ENCODE peak calls at places on chromosomes 6 and 20, in six cellular contexts. F is AG09309, V is fibroblast of lung, Y is BE2C, H is BJ, L is mucosa of descending colon. B is an unnamed sample.

GRCh38 chr20:57000441-57000968 is 265.9 kb downstream of the BMP7 start:
- DNase-seq in H (no peak), V (no peak), L (no peak), F (no peak), Y (no peak), B (no peak)

GRCh38 chr20:53926428-53927028 is 143.9 kb downstream of the BCAS1 start:
- DNase-seq in Y (no peak), F (peak; percentile 91), H (peak; percentile 84), L (peak; percentile 41), V (peak; percentile 99), B (peak; percentile 58)

GRCh38 chr6:99350573-99350972 is 1.1 kb upstream of the FAXC start:
- DNase-seq in Y (no peak), H (no peak), L (no peak), V (no peak), F (no peak), B (no peak)

GRCh38 chr20:361562-361961 is 14.7 kb downstream of the NRSN2 start:
- DNase-seq in H (no peak), L (no peak), Y (no peak), V (no peak), F (no peak), B (no peak)

GRCh38 chr6:141403827-141404226 is 728.9 kb upstream of the GJE1 start:
- DNase-seq in L (no peak), Y (no peak), H (no peak), V (no peak), F (peak; percentile 24), B (peak; percentile 43)

GRCh38 chr6:108752733-108753392 is 95.4 kb upstream of the ARMC2 start:
- DNase-seq in F (no peak), H (no peak), V (no peak), Y (no peak), L (no peak), B (no peak)

GRCh38 chr6:36997811-36998722 is 7.4 kb upstream of the FGD2 start:
- DNase-seq in L (peak; percentile 27), H (no peak), Y (no peak), F (no peak), V (no peak), B (no peak)

GRCh38 chr6:1136415-1136774 is 175.5 kb upstream of the FOXQ1 start:
- DNase-seq in L (peak; percentile 6), F (peak; percentile 87), H (no peak), V (peak; percentile 54), Y (no peak), B (peak; percentile 70)

GRCh38 chr6:6328451-6328850 is 8.0 kb upstream of the F13A1 start:
- DNase-seq in V (no peak), Y (no peak), L (no peak), H (no peak), F (no peak), B (no peak)

GRCh38 chr6:158016571-158017383 is 35.1 kb downstream of the SYNJ2 start:
- DNase-seq in H (no peak), V (peak; percentile 59), Y (no peak), F (no peak), L (no peak), B (no peak)

GRCh38 chr6:112360498-112360897 is 13.4 kb downstream of the RFPL4B start:
- DNase-seq in F (no peak), Y (no peak), L (no peak), V (peak; percentile 44), H (no peak), B (no peak)

GRCh38 chr6:15434823-15435380 is 189.0 kb downstream of the JARID2 start:
- DNase-seq in F (no peak), H (no peak), Y (no peak), L (no peak), V (no peak), B (no peak)

GRCh38 chr6:22025468-22026159 is 271.2 kb downstream of the PRL start:
- DNase-seq in Y (peak; percentile 43), L (no peak), V (peak; percentile 99), H (peak; percentile 14), F (peak; percentile 61), B (no peak)

GRCh38 chr6:36829919-36830544 is 9.2 kb downstream of the CPNE5 start:
- DNase-seq in Y (no peak), H (no peak), V (peak; percentile 65), F (no peak), L (peak; percentile 64), B (no peak)

GRCh38 chr20:63597651-63598478 is 23.8 kb upstream of the HELZ2 start:
- DNase-seq in V (no peak), L (no peak), Y (no peak), H (no peak), F (no peak), B (no peak)

GRCh38 chr20:58703765-58704331 is 11.2 kb downstream of the NPEPL1 start:
- DNase-seq in H (no peak), Y (no peak), V (no peak), L (no peak), F (no peak), B (no peak)

GRCh38 chr20:61053487-61054277 is 198.4 kb upstream of the CDH4 start:
- DNase-seq in L (no peak), V (no peak), H (no peak), Y (no peak), F (no peak), B (no peak)
- TF ChIP-seq CTCF in L (no peak), V (no peak), H (no peak), Y (no peak), F (no peak), B (no peak)

DNA sequence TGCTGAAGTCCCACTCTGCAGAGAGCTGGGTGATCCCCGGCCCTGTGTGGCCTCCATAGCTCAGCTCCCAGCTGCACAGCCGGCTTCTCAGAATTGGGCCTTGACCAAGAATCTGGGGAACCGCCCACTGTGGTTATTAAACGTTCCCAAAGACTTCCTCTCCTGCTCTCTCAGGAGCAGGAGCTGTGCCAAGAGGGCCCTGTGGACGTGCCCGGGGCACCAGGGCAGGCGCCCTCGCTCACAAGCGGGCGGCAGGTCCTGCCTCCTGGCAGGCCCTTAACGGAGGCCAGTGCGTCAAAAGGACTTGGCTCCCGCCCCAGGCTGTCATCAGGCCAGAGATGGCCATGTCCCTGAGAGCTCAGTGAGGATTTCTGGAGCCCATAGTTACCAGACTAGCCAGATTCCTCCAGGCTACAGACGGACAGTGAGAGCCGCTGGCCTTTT is 30.4 kb downstream of the ZC3H12D start:
- DNase-seq in L (peak; percentile 84), F (peak; percentile 68), H (peak; percentile 78), V (peak; percentile 88), Y (no peak), B (peak; percentile 86)
- TF ChIP-seq CTCF in L (no peak), F (no peak), H (no peak), V (no peak), Y (no peak), B (no peak)

DNA sequence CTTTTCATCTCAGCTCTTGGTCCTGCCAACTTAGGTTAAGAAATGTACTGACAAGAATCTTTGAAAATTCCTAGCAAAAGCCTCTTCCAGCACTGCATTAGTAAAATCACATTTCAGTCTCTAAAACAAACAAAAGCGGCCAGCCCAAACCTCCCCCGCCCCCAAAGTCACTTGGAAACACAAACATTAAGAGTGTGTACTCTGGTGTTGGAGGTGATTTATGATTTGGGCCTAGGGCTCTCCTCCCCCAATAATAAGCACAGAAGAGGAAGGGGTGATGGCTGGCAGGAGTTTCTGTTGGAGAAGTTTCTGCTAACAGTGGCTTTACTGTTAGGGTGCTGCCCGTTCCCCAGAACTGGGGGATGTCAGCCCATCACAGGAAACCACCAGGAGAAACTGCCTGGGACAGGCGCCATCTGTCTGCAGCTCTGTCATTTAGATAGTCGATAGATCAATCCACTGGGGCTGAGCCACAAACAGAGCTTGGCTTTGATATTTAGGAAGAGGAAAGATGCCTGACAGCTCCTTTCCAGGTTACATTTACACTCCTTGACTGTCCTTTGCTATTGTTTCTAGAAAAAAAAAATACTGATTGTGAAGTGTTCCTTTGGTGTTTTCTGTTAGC is 199.5 kb downstream of the CD83 start:
- DNase-seq in L (peak; percentile 21), Y (no peak), V (no peak), F (no peak), H (no peak), B (no peak)
- TF ChIP-seq CTCF in L (no peak), Y (peak; percentile 26), V (peak; percentile 9), F (no peak), H (no peak), B (no peak)

GRCh38 chr20:42261766-42262165 is 643.6 kb upstream of the CHD6 start:
- DNase-seq in Y (no peak), F (no peak), V (no peak), L (no peak), H (no peak), B (no peak)
- TF ChIP-seq CTCF in Y (no peak), F (no peak), V (no peak), L (no peak), H (no peak), B (no peak)